ENCODE peak calls at places on chromosomes 5 and 9, in five cellular contexts. T is LNCaP clone FGC, V is neural progenitor cell, K is colonic mucosa, X is fibroblast of lung. M is an unnamed sample.

GRCh38 chr5:142246263-142246662 is 78.6 kb downstream of the SPRY4 start:
- DNase-seq in T (no peak), X (peak), V (no peak), K (no peak), M (no peak)

GRCh38 chr5:34866989-34867471 is 28.1 kb downstream of the TTC23L start:
- DNase-seq in T (no peak), V (no peak), K (no peak), X (no peak), M (no peak)

GRCh38 chr5:138382347-138382746 is 29.9 kb downstream of the KDM3B start:
- DNase-seq in K (no peak), V (no peak), T (no peak), X (no peak), M (no peak)

GRCh38 chr5:73826301-73826700 is 200.3 kb downstream of the ARHGEF28 start:
- DNase-seq in X (no peak), T (no peak), K (no peak), V (no peak), M (no peak)

GRCh38 chr9:74281674-74282073 is 215.5 kb upstream of the RORB start:
- DNase-seq in T (no peak), V (peak), K (no peak), X (no peak), M (no peak)

GRCh38 chr9:35027361-35027760 is 37.8 kb downstream of the DNAJB5 start:
- DNase-seq in T (no peak), V (no peak), K (no peak), X (no peak), M (no peak)

GRCh38 chr9:36401179-36401740 is 1.2 kb upstream of the RNF38 start:
- DNase-seq in V (no peak), X (peak), K (peak), T (peak), M (peak)

GRCh38 chr9:21558627-21559401 is 76.7 kb upstream of the IFNE start:
- DNase-seq in X (peak), K (no peak), V (peak), T (no peak), M (no peak)

GRCh38 chr9:106358331-106358730 is 504.6 kb upstream of the ZNF462 start:
- DNase-seq in K (no peak), V (no peak), T (no peak), X (no peak), M (no peak)

GRCh38 chr9:28177142-28177541 is 603.9 kb upstream of the C9orf72 start:
- DNase-seq in V (no peak), K (no peak), T (no peak), X (no peak), M (no peak)

GRCh38 chr5:149414405-149415244 is 35.5 kb upstream of the IL17B start:
- DNase-seq in X (peak), V (no peak), K (no peak), T (no peak), M (no peak)

GRCh38 chr5:40594811-40595210 is 84.9 kb upstream of the PTGER4 start:
- DNase-seq in V (no peak), K (no peak), T (no peak), X (peak), M (no peak)

GRCh38 chr5:134142088-134142487 is 27.6 kb downstream of the TCF7 start:
- DNase-seq in X (no peak), V (no peak), T (no peak), K (peak), M (no peak)

GRCh38 chr5:6419340-6419852 is 29.3 kb upstream of the UBE2QL1 start:
- DNase-seq in V (no peak), K (no peak), X (no peak), T (peak), M (no peak)

GRCh38 chr9:131397100-131397790 is 3.4 kb downstream of the PRRC2B start:
- DNase-seq in K (peak), T (peak), V (peak), X (no peak), M (no peak)

GRCh38 chr5:112475747-112476435 is 56.8 kb upstream of the EPB41L4A start:
- DNase-seq in X (no peak), T (no peak), V (no peak), K (no peak), M (no peak)

GRCh38 chr5:165334186-165334585 is 1828.8 kb downstream of the MAT2B start:
- DNase-seq in T (no peak), K (no peak), V (no peak), X (no peak), M (no peak)

GRCh38 chr9:7974335-7975005 is 174.9 kb upstream of the DMAC1 start:
- DNase-seq in V (no peak), T (no peak), X (no peak), K (no peak), M (no peak)

GRCh38 chr9:108184941-108185340 is 670.8 kb downstream of the ACTL7B start:
- DNase-seq in X (no peak), K (peak), T (no peak), V (no peak), M (no peak)

GRCh38 chr5:55308254-55308836 is 556 bp downstream of the MTREX start:
- DNase-seq in K (peak), X (peak), V (no peak), T (no peak), M (no peak)

GRCh38 chr5:171336486-171337206 is 27.6 kb downstream of the TLX3 start:
- DNase-seq in T (peak), X (peak), K (no peak), V (peak), M (no peak)

GRCh38 chr5:96075579-96076289 is 114.1 kb upstream of the ELL2 start:
- DNase-seq in V (no peak), X (peak), T (no peak), K (no peak), M (no peak)

GRCh38 chr5:134541736-134542376 is 16.4 kb downstream of the JADE2 start:
- DNase-seq in T (no peak), K (peak), V (peak), X (peak), M (no peak)

GRCh38 chr5:35264509-35264908 is 34.2 kb upstream of the PRLR start:
- DNase-seq in V (no peak), X (no peak), K (no peak), T (no peak), M (no peak)

GRCh38 chr5:145762833-145763232 is 72.3 kb downstream of the PRELID2 start:
- DNase-seq in V (no peak), X (no peak), K (no peak), T (no peak), M (peak)

GRCh38 chr5:52007230-52007858 is 624.1 kb downstream of the ISL1 start:
- DNase-seq in V (peak), X (peak), T (peak), K (peak), M (no peak)

GRCh38 chr9:89218040-89218928 is 39.7 kb upstream of the SHC3 start:
- DNase-seq in T (no peak), K (no peak), V (peak), X (peak), M (no peak)

GRCh38 chr9:95073918-95074317 is 243.6 kb downstream of the FANCC start:
- DNase-seq in T (no peak), K (no peak), X (no peak), V (no peak), M (no peak)

GRCh38 chr9:37936965-37937364 is 33.0 kb upstream of the SLC25A51 start:
- DNase-seq in V (peak), X (peak), T (no peak), K (no peak), M (no peak)

GRCh38 chr5:91357012-91357634 is 26.0 kb downstream of the ARRDC3 start:
- DNase-seq in X (no peak), K (no peak), T (peak), V (no peak), M (no peak)

GRCh38 chr5:112697301-112697700 is 40.4 kb upstream of the APC start:
- DNase-seq in K (no peak), T (no peak), V (no peak), X (no peak), M (no peak)

DNA sequence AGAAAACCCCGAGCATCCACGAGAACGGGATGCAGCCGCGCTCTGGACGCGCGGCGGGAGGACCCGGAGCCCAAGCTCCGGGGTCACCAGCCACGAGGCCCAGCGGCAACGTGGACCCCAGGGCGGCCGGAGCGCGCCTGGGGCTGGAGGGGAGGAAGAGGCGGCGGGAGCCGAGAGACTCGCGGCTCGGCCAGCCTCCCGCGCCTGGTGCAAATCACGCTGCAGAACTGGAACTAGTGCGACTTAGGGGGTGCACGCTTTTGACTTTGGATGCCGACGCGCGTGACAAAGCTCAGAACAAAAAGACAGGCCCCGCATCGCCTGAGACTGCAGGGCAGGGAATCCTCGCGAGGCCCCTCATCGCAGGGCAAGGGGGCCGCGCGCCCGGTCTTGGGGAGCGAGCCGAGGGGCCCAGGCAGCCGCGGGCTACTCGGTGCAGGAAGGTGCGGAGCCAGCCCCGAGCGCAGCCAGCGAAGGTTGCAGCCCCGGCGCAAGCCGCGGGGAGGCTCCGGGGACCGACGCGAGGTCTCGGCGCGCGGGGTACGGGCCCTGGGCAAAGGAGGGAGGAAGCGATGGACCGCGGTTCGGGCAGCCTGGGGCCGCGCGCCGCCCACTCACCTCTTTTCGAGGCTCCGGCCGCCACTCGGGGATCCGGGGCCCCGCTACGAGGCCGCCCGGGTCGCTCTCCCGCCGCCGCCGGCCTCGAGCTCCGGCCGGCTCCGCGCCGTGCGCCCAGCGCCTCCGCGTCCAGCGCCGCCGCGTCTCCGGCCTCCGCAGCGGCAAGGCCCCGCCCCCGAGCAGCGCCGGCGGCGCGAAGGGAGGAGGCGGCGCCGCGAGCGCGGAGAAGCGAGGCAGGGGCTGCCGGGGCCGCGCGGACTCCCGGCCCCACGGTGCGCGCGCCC is at the start of gene GOLM1:
- DNase-seq in V (peak), T (no peak), X (peak), K (peak), M (peak)
- TF ChIP-seq CTCF in V (peak), T (peak), X (peak), K (no peak), M (peak)

GRCh38 chr5:153148624-153148976 is 341.9 kb upstream of the GRIA1 start:
- DNase-seq in X (no peak), V (no peak), K (no peak), T (no peak), M (no peak)
- TF ChIP-seq CTCF in X (no peak), V (no peak), K (peak), T (no peak), M (no peak)

DNA sequence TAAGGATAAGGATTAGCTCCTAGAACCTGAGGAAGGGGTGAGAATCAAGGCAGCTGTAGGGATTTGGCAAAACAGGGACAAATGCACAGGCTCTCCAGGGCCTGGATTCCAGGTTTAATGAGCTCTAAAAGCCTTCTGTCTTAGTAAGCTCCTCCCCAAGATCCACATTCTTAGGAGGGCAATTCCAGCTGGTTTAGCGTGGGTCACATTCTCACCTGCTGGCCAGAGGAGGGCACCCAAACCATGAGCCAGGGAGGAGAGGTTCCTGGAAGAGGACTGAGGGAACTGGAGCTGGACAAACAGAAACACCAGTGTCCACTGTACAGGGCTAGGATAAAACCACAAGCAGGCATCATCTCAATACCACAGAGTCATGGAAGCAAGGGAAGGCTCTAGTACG is 480.0 kb downstream of the CCDC171 start:
- DNase-seq in T (no peak), V (peak), X (peak), K (no peak), M (no peak)
- TF ChIP-seq CTCF in T (peak), V (peak), X (no peak), K (no peak), M (no peak)

GRCh38 chr5:43750809-43751208 is 147.8 kb downstream of the NNT start:
- DNase-seq in T (no peak), K (no peak), X (no peak), V (no peak), M (no peak)

GRCh38 chr5:43753069-43753468 is 150.1 kb downstream of the NNT start:
- DNase-seq in T (no peak), K (no peak), V (no peak), X (no peak), M (no peak)
- TF ChIP-seq CTCF in T (no peak), K (no peak), V (no peak), X (no peak), M (no peak)

GRCh38 chr5:172729588-172729987 is 41.4 kb downstream of the DUSP1 start:
- DNase-seq in X (no peak), T (no peak), V (no peak), K (no peak), M (no peak)
- TF ChIP-seq CTCF in X (no peak), T (no peak), V (no peak), K (no peak), M (no peak)

DNA sequence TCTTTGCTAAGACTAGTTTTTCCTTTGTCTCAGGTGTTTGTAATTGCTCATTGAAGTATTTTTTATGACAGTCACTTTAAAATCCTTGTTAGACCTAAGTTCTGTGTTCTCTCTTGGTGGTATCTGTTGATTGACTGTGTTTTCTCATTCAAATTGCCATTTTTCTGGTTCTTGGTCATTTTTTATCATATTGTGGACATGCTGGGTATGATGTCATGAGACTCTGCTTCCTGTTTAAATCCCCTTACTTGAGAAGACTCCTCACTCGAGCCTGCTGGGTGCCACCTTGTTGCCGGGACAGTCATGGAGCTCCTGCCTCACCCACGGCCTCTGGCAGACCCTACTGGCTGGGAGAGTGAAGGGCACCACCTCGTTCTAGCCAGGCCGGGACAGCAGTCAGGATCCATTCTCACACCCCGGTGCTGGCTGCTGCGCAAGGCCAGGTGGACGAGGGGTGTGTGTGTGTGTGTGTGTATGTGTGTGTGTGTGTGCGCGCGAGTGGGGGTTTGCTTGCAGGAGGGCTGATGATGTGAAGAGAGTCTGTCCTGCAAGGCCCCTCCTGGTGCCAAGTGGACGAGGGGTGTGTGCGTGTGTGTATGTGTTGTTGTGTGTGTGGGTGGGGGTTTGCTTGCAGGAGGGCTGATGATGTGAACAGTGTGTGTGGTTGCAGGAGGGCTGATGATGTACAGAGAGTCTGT is 4.4 kb downstream of the CEP72 start:
- DNase-seq in V (no peak), T (no peak), X (no peak), K (no peak), M (no peak)
- TF ChIP-seq CTCF in V (no peak), T (no peak), X (no peak), K (no peak), M (no peak)

DNA sequence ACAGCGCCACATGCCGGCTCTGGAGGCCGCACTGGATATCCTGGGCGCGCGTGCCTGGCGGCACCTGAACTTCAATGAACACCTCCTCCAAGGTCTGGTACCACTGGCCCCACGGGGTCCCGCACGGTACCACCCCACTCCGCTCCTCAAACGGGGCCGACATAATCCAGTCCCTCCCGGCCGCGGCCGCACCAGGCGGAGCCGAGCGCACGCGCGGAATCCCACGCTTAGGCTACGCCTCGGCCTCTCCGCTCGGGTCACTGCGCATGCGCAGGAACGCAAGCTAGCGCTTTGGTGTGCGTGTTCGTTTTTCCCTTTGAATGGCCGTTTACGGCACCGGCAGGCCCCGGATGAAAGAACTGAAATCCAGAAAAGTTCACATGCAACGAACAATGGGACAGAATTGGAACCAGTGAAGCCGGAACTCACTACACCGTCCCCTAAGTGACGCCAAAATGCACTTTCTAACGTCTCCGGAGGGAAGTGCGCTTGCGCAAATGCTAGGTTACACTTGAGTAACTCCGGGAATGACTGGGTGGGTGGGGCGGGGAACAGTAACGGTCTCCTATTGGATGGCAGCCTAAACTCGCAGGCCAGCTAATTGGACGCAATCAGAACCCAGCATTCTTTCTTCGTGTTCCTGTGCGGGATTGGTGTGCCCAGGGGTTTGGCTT is at the start of gene NUDCD2:
- DNase-seq in V (peak), T (peak), X (peak), K (peak), M (peak)
- TF ChIP-seq CTCF in V (peak), T (no peak), X (no peak), K (no peak), M (peak)

M was measured in GM10248.